ENCODE peak calls at places on chromosomes 4 and X, in ten cellular contexts. T is A549; E is CD8-positive, alpha-beta T cell; N is body of pancreas; U is cardiac muscle cell; G is vagina; H is iPS DF 6.9; X is neuronal stem cell; Y is mammary epithelial cell; A is endothelial cell of umbilical vein. M is an unnamed sample. For H3K4me1, the result is how much of the 10 kb centered on the place peaks cover.

GRCh38 chrX:155068165-155068564 is 2.8 kb downstream of the CMC4 start:
- DNase-seq in A (peak), E (no peak), H (no peak), X (no peak), G (no peak), T (peak), U (no peak), N (no peak), Y (peak), M (no peak)

GRCh38 chr4:149344436-149344835 is 471.2 kb downstream of the IQCM start:
- DNase-seq in X (no peak), U (no peak), H (no peak), E (no peak), T (no peak), G (no peak), A (no peak), N (no peak), Y (peak), M (no peak)

GRCh38 chrX:13985697-13986435 is 43.8 kb downstream of the GEMIN8 start:
- DNase-seq in H (no peak), E (no peak), A (no peak), U (no peak), N (no peak), Y (no peak), G (no peak), X (no peak), T (no peak), M (no peak)

GRCh38 chr4:8297691-8298485 is 28.3 kb downstream of the HTRA3 start:
- DNase-seq in A (no peak), E (no peak), Y (no peak), X (no peak), N (peak), G (no peak), U (no peak), T (no peak), H (no peak), M (peak)

GRCh38 chrX:77962068-77962902 is 7.2 kb downstream of the PGAM4 start:
- DNase-seq in A (peak), T (no peak), U (no peak), Y (no peak), N (no peak), G (no peak), X (no peak), E (no peak), H (no peak), M (no peak)

GRCh38 chrX:55713635-55714034 is 3.9 kb upstream of the RRAGB start:
- DNase-seq in T (no peak), U (no peak), N (no peak), G (no peak), Y (no peak), H (no peak), X (no peak), A (peak), E (no peak), M (no peak)

GRCh38 chrX:37476571-37477188 is 94.8 kb upstream of the LANCL3 start:
- DNase-seq in H (peak), Y (no peak), A (no peak), U (no peak), G (no peak), X (no peak), E (no peak), T (no peak), N (no peak), M (no peak)

GRCh38 chrX:39450578-39450977 is 647.2 kb downstream of the BCOR start:
- DNase-seq in U (peak), Y (no peak), X (no peak), T (no peak), E (no peak), A (no peak), N (no peak), H (no peak), G (no peak), M (no peak)

GRCh38 chrX:55041514-55041913 is 10.7 kb upstream of the ALAS2 start:
- DNase-seq in A (no peak), G (no peak), H (no peak), T (no peak), U (no peak), Y (no peak), N (no peak), E (no peak), X (no peak), M (no peak)

GRCh38 chrX:47198687-47199080 is 5.1 kb downstream of the UBA1 start:
- DNase-seq in T (no peak), E (no peak), N (no peak), G (no peak), Y (no peak), X (no peak), U (no peak), A (no peak), H (no peak), M (no peak)

GRCh38 chr4:169664615-169665014 is 44.2 kb downstream of the CLCN3 start:
- DNase-seq in N (no peak), T (no peak), H (no peak), G (no peak), X (no peak), E (no peak), U (no peak), Y (no peak), A (peak), M (no peak)

GRCh38 chr4:37243722-37244582 is 591 bp upstream of the NWD2 start:
- DNase-seq in G (no peak), N (no peak), Y (peak), H (no peak), X (peak), A (no peak), T (peak), U (peak), E (no peak), M (peak)

GRCh38 chr4:68385267-68385666 is 35.4 kb upstream of the YTHDC1 start:
- DNase-seq in E (no peak), N (no peak), G (no peak), H (no peak), T (no peak), U (no peak), A (no peak), Y (no peak), X (no peak), M (no peak)

GRCh38 chr4:99817310-99817885 is 771 bp downstream of the DAPP1 start:
- DNase-seq in E (no peak), T (no peak), X (no peak), N (no peak), Y (peak), A (no peak), G (no peak), H (no peak), U (no peak), M (no peak)

GRCh38 chr4:76804060-76804459 is 93.9 kb downstream of the SOWAHB start:
- DNase-seq in N (no peak), T (no peak), G (no peak), Y (no peak), E (no peak), X (no peak), U (no peak), H (no peak), A (peak), M (no peak)

GRCh38 chrX:25275159-25275558 is 259.4 kb upstream of the ARX start:
- DNase-seq in A (no peak), E (no peak), T (no peak), X (no peak), U (no peak), N (no peak), G (no peak), Y (no peak), H (no peak), M (no peak)

GRCh38 chr4:173370130-173370476 is 651 bp upstream of the SAP30 start:
- DNase-seq in X (no peak), U (no peak), E (peak), A (no peak), H (no peak), N (no peak), Y (no peak), G (peak), T (no peak), M (no peak)

GRCh38 chr4:147543039-147543438 is 62.1 kb downstream of the EDNRA start:
- DNase-seq in E (no peak), A (no peak), X (no peak), N (no peak), G (no peak), Y (no peak), U (no peak), H (no peak), T (no peak), M (no peak)

GRCh38 chr4:112895785-112896184 is 153.7 kb upstream of the ANK2 start:
- DNase-seq in A (no peak), T (no peak), U (no peak), Y (peak), G (no peak), H (no peak), E (no peak), X (peak), N (no peak), M (peak)

GRCh38 chr4:165199722-165200121 is 7.6 kb upstream of the KLHL2 start:
- DNase-seq in H (no peak), E (no peak), U (no peak), X (no peak), A (no peak), T (no peak), Y (peak), G (no peak), N (no peak), M (no peak)

GRCh38 chrX:153626025-153626633 is 20.9 kb upstream of the DUSP9 start:
- DNase-seq in G (no peak), X (no peak), U (no peak), E (no peak), A (no peak), T (no peak), H (no peak), Y (no peak), N (no peak), M (no peak)

GRCh38 chr4:139798456-139798855 is 132.8 kb downstream of the MGST2 start:
- DNase-seq in G (no peak), U (no peak), H (no peak), X (no peak), N (no peak), T (no peak), Y (peak), E (no peak), A (no peak), M (no peak)

GRCh38 chrX:45750639-45751038 is 550.0 kb upstream of the DIPK2B start:
- DNase-seq in G (no peak), Y (peak), U (no peak), A (no peak), T (no peak), H (no peak), X (no peak), E (no peak), N (no peak), M (no peak)

GRCh38 chr4:138099385-138099784 is 142.8 kb downstream of the SLC7A11 start:
- DNase-seq in T (no peak), N (no peak), X (no peak), A (no peak), U (no peak), E (no peak), G (no peak), H (no peak), Y (peak), M (no peak)
- H3K4me1 ChIP-seq in T (under half), N (under half), X (under half), A (under half), U (under half), E (under half), G (under half), H (under half), Y (under half), M (under half)

GRCh38 chrX:131791608-131792355 is 231.3 kb upstream of the STK26 start:
- DNase-seq in A (no peak), X (no peak), E (no peak), G (no peak), U (no peak), H (no peak), N (peak), Y (no peak), T (no peak), M (no peak)
- H3K4me3 ChIP-seq in A (no peak), X (peak), E (no peak), G (peak), U (no peak), H (no peak), N (no peak), Y (peak), T (peak), M (no peak)

GRCh38 chr4:179666226-179666625 is 2224.0 kb upstream of the AGA start:
- DNase-seq in E (no peak), N (no peak), X (no peak), U (peak), A (no peak), G (no peak), T (no peak), Y (no peak), H (no peak), M (peak)

GRCh38 chr4:179662522-179662921 is 2220.3 kb upstream of the AGA start:
- DNase-seq in X (no peak), N (no peak), G (no peak), Y (no peak), H (no peak), T (no peak), U (no peak), E (no peak), A (no peak), M (no peak)

GRCh38 chr4:179664628-179665027 is 2222.4 kb upstream of the AGA start:
- DNase-seq in N (no peak), U (no peak), H (no peak), G (no peak), E (no peak), X (no peak), A (no peak), T (no peak), Y (no peak), M (no peak)

DNA sequence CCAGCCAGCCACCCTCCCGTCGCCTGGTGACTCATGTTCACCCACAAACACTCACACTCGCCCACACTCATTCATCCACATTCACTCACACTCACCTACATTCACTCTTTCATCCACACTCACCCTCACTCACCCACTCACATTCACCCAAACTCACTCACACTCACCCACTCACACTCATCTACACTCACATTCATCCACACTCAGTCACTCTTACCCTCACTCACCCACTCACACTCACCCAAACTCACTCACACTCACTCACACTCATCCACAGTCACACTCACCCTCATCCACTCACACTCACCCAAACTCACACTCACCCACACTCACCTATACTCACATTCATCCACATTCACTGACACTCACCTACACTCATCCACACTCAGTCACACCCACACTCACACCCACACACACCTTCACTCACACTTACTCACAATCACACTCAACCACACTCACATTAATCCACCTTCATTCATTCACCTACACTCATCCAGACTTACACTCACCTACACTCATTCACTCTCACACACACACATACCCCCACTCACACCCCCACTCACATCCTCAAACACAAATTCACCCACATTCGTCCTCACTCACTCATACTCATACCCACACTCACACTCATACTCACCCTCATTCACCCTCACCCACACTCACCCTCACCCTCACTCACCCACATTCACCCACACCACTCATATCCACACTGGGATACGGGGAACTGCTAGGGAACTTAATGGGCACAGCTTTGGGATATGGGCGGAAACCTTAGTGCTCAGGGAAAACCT is 2221.6 kb upstream of the AGA start:
- DNase-seq in T (no peak), A (no peak), N (no peak), H (no peak), U (no peak), X (no peak), Y (no peak), E (no peak), G (no peak), M (no peak)
- H3K4me1 ChIP-seq in T (under half), A (under half), N (under half), H (under half), U (under half), X (under half), Y (under half), E (under half), G (under half), M (under half)

GRCh38 chr4:177339794-177340374 is 30.2 kb downstream of the NEIL3 start:
- DNase-seq in N (no peak), A (peak), T (peak), X (no peak), Y (peak), H (no peak), G (no peak), U (peak), E (no peak), M (no peak)
- H3K4me3 ChIP-seq in N (no peak), A (no peak), T (no peak), X (no peak), Y (no peak), H (no peak), G (no peak), U (no peak), E (no peak), M (no peak)

DNA sequence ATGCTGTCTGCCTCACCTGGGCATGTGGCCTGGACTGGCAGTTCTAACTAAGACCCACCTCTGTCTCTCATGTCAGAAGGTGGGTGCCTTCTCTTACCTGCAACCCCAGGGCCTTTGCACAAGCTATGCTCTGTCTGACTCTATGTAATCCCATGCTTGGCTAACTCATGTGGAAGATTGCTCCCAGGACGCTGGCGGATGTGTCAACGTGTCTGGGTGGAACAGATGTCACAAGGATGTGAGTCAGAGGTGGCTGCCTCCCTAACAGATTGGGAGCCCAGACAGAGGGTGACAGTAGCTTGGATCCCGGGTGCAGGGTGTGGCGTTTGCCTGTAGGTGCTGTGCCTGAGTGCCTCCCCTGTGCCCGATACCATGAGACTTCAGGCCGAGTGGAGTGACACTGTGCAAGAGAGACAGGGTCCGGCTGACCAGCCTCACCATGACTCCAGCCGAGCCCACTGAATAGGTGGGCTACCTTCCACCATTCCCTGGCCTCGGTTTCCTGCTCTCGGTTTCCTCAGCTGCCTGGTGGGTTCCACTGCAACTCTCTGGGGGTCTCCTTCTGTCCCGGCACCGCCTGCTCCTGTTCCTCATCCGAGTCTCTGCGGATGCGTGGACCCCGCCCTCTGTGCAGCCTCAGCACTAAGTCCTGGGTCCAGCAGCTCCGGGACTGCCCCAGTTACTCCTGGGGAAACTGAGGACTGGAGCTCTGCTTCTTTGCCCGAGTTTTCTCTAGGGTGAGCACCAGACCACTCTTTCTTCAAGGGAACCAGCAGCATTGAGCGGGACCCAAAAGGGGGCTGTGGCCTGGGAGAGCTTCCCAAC is 11.0 kb downstream of the SH3BP2 start:
- DNase-seq in Y (no peak), N (peak), E (no peak), X (no peak), A (no peak), T (no peak), H (no peak), U (no peak), G (no peak), M (no peak)
- H3K4me1 ChIP-seq in Y (under half), N (half or more), E (under half), X (under half), A (under half), T (under half), H (under half), U (under half), G (half or more), M (under half)

GRCh38 chr4:89137695-89138094 is 26.4 kb downstream of the TIGD2 start:
- DNase-seq in U (no peak), A (no peak), G (no peak), X (no peak), E (no peak), T (no peak), H (no peak), N (no peak), Y (no peak), M (peak)
- H3K4me3 ChIP-seq in U (no peak), A (no peak), G (no peak), X (no peak), E (no peak), T (no peak), H (no peak), N (no peak), Y (no peak), M (no peak)

GRCh38 chr4:133149932-133150642 is 993 bp downstream of the PCDH10 start:
- DNase-seq in G (no peak), T (no peak), H (no peak), N (no peak), Y (no peak), A (peak), E (no peak), U (no peak), X (no peak), M (no peak)

GRCh38 chr4:133151301-133151680 is 2.2 kb downstream of the PCDH10 start:
- DNase-seq in H (no peak), E (no peak), A (peak), N (no peak), Y (no peak), G (no peak), U (peak), T (peak), X (no peak), M (peak)

GRCh38 chr4:133149364-133149695 is 236 bp downstream of the PCDH10 start:
- DNase-seq in E (no peak), A (no peak), G (no peak), Y (no peak), N (no peak), T (no peak), U (no peak), X (no peak), H (no peak), M (no peak)

GRCh38 chr4:133151681-133152329 is 2.7 kb downstream of the PCDH10 start:
- DNase-seq in U (peak), N (no peak), T (peak), A (peak), E (no peak), H (no peak), Y (no peak), G (no peak), X (no peak), M (peak)

DNA sequence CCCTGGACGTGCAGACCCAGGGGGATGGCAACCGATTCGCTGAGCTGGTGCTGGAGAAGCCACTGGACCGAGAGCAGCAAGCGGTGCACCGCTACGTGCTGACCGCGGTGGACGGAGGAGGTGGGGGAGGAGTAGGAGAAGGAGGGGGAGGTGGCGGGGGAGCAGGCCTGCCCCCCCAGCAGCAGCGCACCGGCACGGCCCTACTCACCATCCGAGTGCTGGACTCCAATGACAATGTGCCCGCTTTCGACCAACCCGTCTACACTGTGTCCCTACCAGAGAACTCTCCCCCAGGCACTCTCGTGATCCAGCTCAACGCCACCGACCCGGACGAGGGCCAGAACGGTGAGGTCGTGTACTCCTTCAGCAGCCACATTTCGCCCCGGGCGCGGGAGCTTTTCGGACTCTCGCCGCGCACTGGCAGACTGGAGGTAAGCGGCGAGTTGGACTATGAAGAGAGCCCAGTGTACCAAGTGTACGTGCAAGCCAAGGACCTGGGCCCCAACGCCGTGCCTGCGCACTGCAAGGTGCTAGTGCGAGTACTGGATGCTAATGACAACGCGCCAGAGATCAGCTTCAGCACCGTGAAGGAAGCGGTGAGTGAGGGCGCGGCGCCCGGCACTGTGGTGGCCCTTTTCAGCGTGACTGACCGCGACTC is 1.7 kb downstream of the PCDH10 start:
- DNase-seq in U (peak), X (no peak), Y (no peak), G (no peak), N (no peak), A (peak), T (peak), H (no peak), E (no peak), M (peak)
- H3K4me1 ChIP-seq in U (under half), X (under half), Y (under half), G (half or more), N (half or more), A (under half), T (under half), H (under half), E (under half), M (under half)

M was measured in endodermal cell.